ENCODE peak calls at places on chromosome 16, in five cellular contexts. D, W, Z, J and R are unnamed samples.

GRCh38 chr16:56551796-56552738 is 12.8 kb upstream of the MT4 start:
- DNase-seq in D (no peak), Z (no peak), J (no peak), W (no peak), R (no peak)

GRCh38 chr16:3590736-3591435 is 13.7 kb upstream of the NLRC3 start:
- DNase-seq in J (no peak), D (no peak), Z (no peak), W (no peak), R (no peak)

GRCh38 chr16:4831616-4832015 is 15.5 kb downstream of the GLYR1 start:
- DNase-seq in W (no peak), D (no peak), Z (no peak), J (no peak), R (no peak)

GRCh38 chr16:48157794-48158193 is 2.0 kb upstream of the ABCC12 start:
- DNase-seq in W (peak), D (no peak), J (no peak), Z (no peak), R (peak)

GRCh38 chr16:89988951-89989350 is 30.3 kb downstream of the DBNDD1 start:
- DNase-seq in J (no peak), D (no peak), Z (no peak), W (no peak), R (no peak)

GRCh38 chr16:25126820-25127232 is 15.3 kb downstream of the LCMT1 start:
- DNase-seq in D (peak), W (peak), J (peak), Z (peak), R (peak)

GRCh38 chr16:84096447-84097005 is 20.2 kb downstream of the MBTPS1 start:
- DNase-seq in D (no peak), Z (no peak), J (no peak), W (no peak), R (peak)

GRCh38 chr16:27097671-27098275 is 31.0 kb downstream of the C16orf82 start:
- DNase-seq in D (peak), W (peak), J (no peak), Z (peak), R (no peak)

GRCh38 chr16:4404247-4404966 is 12.0 kb downstream of the CORO7 start:
- DNase-seq in D (no peak), W (no peak), Z (peak), J (no peak), R (peak)

GRCh38 chr16:11395008-11395948 is 50.0 kb downstream of the RMI2 start:
- DNase-seq in J (peak), Z (no peak), W (no peak), D (no peak), R (no peak)

GRCh38 chr16:87698676-87699179 is 67.1 kb downstream of the KLHDC4 start:
- DNase-seq in W (no peak), J (no peak), Z (no peak), D (no peak), R (no peak)

DNA sequence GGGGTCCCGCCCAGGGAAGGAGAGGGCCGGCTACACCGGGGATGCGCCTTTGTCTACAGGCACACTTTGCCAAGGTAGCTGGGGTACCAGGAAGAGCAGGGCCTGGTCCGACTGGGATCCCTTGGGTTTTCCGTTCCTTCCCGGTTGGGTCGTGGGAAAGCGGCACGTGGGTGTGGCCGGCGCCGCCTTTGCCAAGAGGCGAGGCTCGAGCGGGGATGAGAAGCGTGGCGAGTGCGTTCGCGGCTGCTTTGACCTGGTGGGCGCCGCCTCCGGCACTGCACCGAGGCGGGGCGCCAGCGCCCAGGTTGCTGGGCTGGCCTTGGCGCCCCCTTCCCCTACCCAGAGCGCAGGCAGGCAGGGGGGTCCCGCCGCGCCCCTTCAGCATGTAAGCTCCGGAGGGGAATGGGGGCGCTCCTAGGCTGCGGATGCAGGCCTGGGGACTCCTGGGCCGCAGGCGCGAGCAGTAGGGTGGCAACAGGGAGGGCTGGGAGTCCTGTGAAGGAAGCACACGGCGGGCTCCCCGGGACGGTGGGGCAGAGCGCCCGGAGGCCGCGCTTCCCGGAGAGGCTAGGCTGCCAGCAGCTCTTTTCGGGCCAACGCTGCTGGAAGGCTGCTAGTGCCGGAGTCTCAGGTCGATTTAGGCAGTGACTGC is 2.0 kb downstream of the HAS3 start:
- DNase-seq in W (no peak), D (peak), Z (peak), J (peak), R (peak)
- H2AFZ ChIP-seq in W (peak), D (no peak), Z (no peak), J (peak), R (no peak)

DNA sequence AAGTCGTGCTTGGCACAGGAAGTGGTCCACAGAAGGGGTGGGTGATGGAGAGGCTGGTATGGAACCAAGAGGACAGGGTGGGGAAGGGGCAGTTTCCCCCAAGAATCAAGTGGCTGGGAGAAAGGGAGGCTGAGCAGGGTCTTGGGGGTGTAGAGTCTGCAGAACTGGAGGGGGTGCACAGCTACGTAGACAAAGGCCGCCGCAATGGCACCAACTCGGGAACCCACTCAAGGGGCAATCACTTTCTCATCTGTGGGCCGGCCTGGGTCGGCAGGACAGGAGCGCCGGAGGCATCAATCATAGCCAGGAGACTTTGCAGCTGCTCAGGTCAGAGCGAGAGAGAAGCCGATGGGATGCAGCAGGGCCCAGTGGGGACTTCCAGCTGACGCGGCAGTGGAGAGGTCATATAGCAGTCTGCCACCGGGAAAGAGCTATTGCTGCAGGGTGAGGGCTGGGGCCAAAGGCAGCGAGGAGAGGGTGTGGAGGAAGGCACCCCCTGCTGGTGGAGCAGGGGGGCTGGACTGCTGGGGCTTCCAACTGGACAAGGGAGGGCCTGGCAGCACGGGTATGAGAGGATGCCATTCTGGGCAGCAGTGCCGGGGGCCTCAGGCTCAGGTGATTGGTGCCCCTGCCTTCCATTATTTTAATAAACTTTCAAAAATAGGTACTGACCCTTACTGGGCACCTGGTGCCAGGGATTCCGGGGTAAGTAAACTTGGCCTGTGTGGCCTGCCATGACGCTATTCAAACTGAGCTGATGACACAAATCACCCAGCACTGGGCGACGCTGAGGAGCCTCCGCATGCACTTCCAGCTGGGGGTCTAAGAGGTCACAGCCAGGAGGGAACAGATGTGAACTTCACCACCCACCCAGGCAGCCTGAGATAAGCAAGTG is 52.5 kb upstream of the MTSS2 start:
- DNase-seq in D (peak), J (peak), Z (peak), W (no peak), R (peak)
- H3K27ac ChIP-seq in D (peak), J (peak), Z (peak), W (peak), R (no peak)

DNA sequence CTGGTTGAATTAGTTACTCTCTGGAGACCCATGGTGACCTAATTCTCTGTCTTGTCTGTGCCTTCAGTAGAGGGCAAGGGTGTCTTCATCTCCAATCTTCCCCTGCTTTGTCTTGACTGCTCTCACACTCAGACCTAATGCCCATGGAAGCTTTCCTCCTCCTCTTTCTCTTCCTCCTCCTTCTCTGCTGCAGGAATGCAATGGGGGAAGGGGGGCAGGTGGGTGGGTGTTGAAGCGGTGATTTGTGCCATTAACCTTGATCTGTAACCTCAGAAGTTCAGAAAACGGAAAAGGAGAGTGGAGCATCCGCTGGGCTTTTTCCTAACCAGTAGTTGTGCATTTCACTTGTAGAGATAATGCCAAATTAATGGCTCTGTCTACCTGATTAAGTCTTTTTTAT is 172.3 kb upstream of the CDH11 start:
- DNase-seq in Z (no peak), J (no peak), D (no peak), W (no peak), R (no peak)
- H2AFZ ChIP-seq in Z (no peak), J (no peak), D (no peak), W (no peak), R (no peak)

GRCh38 chr16:1932050-1933028 is 10.7 kb downstream of the MSRB1 start:
- DNase-seq in Z (no peak), W (no peak), D (peak), J (no peak), R (peak)
- H3K27ac ChIP-seq in Z (no peak), W (no peak), D (no peak), J (no peak), R (no peak)

DNA sequence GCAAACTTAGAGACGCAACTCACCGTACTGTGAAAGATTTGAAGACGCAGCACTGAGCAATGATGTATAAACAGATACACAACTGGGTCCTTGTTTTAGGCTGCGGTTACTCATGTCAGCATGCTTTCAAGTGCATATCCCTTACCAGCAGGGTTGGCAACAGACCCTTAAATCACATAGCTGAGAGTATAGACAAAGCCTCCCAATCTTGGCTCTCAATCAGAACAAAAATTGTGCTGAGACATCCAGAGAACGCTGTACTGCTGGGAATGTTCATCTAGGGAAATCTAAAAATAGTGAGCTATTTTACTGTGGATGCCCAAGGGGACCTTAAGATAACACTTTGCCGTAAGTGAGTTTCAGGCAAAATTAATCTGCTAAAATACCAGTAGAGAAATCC is 84.4 kb upstream of the NUDT7 start:
- DNase-seq in D (peak), W (peak), Z (no peak), J (no peak), R (no peak)
- H2AFZ ChIP-seq in D (no peak), W (no peak), Z (no peak), J (no peak), R (no peak)

GRCh38 chr16:71896688-71897368 is 1.5 kb downstream of the IST1 start:
- DNase-seq in W (no peak), J (no peak), D (no peak), Z (peak), R (no peak)
- H3K27ac ChIP-seq in W (no peak), J (peak), D (peak), Z (peak), R (no peak)

DNA sequence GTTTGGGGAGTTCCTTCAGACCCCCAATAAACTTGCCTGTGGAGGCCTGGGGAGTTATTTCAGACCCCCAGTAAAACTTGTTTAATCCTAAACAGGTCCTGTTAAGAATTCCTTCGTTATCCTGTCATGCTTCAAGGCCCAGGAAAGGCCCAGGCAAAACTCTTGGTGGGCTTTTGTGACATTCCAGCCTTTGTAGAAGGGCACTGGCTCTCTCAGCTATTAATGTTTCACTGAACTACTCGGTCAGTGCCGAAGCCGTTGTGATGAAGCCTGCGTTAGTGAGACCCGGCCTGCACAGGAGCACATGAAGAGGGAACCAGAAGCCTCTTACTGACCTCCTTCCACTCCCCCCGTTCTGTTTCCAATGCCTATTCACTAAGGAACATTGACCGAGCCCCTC is 47.5 kb upstream of the PLCG2 start:
- DNase-seq in J (no peak), W (no peak), D (no peak), Z (no peak), R (no peak)
- H2AFZ ChIP-seq in J (no peak), W (no peak), D (no peak), Z (no peak), R (no peak)

GRCh38 chr16:55443434-55443833 is 35.6 kb upstream of the MMP2 start:
- DNase-seq in J (no peak), D (no peak), W (no peak), Z (no peak), R (no peak)

GRCh38 chr16:55444754-55445485 is 34.1 kb upstream of the MMP2 start:
- DNase-seq in J (no peak), D (no peak), W (no peak), Z (no peak), R (no peak)

GRCh38 chr16:55447231-55447630 is 31.8 kb upstream of the MMP2 start:
- DNase-seq in Z (no peak), J (no peak), W (no peak), D (no peak), R (no peak)

GRCh38 chr16:55439101-55439690 is 39.8 kb upstream of the MMP2 start:
- DNase-seq in J (peak), W (no peak), D (no peak), Z (peak), R (no peak)

GRCh38 chr16:55443855-55444254 is 35.1 kb upstream of the MMP2 start:
- DNase-seq in J (no peak), D (no peak), Z (no peak), W (no peak), R (no peak)
- H3K27ac ChIP-seq in J (no peak), D (no peak), Z (no peak), W (no peak), R (no peak)